ENCODE peak calls at places on chromosomes 7 and 10, in eight cellular contexts. B is left lung, N is DND-41, O is heart right ventricle, C is left ventricle myocardium inferior, P is colonic mucosa, T is cardiac muscle cell, I is keratinocyte. V is an unnamed sample.
A peak's percentile ranks its signal among the peaks of the same experiment; 100 is the strongest.

GRCh38 chr10:79146611-79147130 is 77.9 kb downstream of the ZMIZ1 start:
- DNase-seq in B (peak; percentile 89), N (peak; percentile 64), O (peak; percentile 73), C (peak; percentile 75), P (peak; percentile 66), T (no peak), I (no peak), V (no peak)

GRCh38 chr7:100583132-100584045 is 2.5 kb downstream of the LRCH4 start:
- DNase-seq in B (peak; percentile 88), N (peak; percentile 89), O (peak; percentile 53), C (peak; percentile 68), P (peak; percentile 68), T (peak; percentile 61), I (no peak), V (no peak)

GRCh38 chr10:67520924-67521520 is 175.0 kb downstream of the CTNNA3 start:
- DNase-seq in B (no peak), N (peak; percentile 36), O (no peak), C (no peak), P (peak; percentile 29), T (peak; percentile 67), I (no peak), V (peak; percentile 40)

GRCh38 chr10:132833421-132834111 is 47.6 kb upstream of the NKX6-2 start:
- DNase-seq in B (no peak), N (no peak), O (no peak), C (no peak), P (no peak), T (no peak), I (no peak), V (no peak)

GRCh38 chr10:58967551-58968418 is 208.7 kb upstream of the PHYHIPL start:
- DNase-seq in B (peak; percentile 34), N (no peak), O (peak; percentile 30), C (peak; percentile 18), P (no peak), T (peak; percentile 80), I (no peak), V (no peak)

GRCh38 chr10:88271736-88272135 is 311.4 kb downstream of the RNLS start:
- DNase-seq in B (no peak), N (peak; percentile 64), O (no peak), C (no peak), P (no peak), T (no peak), I (no peak), V (no peak)

GRCh38 chr7:96306385-96307125 is 15.3 kb downstream of the SLC25A13 start:
- DNase-seq in B (no peak), N (no peak), O (no peak), C (no peak), P (no peak), T (no peak), I (no peak), V (no peak)

GRCh38 chr10:114401195-114401741 is 3.0 kb downstream of the AFAP1L2 start:
- DNase-seq in B (peak; percentile 40), N (no peak), O (peak; percentile 55), C (peak; percentile 79), P (peak; percentile 59), T (no peak), I (no peak), V (peak; percentile 19)

GRCh38 chr7:84697506-84697905 is 489.4 kb downstream of the SEMA3D start:
- DNase-seq in B (no peak), N (no peak), O (no peak), C (no peak), P (no peak), T (no peak), I (no peak), V (peak; percentile 84)

GRCh38 chr10:110500515-110500905 is 2.8 kb downstream of the DUSP5 start:
- DNase-seq in B (no peak), N (no peak), O (no peak), C (no peak), P (no peak), T (peak; percentile 86), I (no peak), V (no peak)

GRCh38 chr10:110502072-110502845 is 4.6 kb downstream of the DUSP5 start:
- DNase-seq in B (no peak), N (no peak), O (no peak), C (no peak), P (no peak), T (no peak), I (no peak), V (no peak)

GRCh38 chr10:110499796-110500514 is 2.2 kb downstream of the DUSP5 start:
- DNase-seq in B (no peak), N (no peak), O (no peak), C (no peak), P (no peak), T (peak; percentile 54), I (no peak), V (no peak)

GRCh38 chr10:110502851-110503301 is 5.2 kb downstream of the DUSP5 start:
- DNase-seq in B (peak; percentile 62), N (no peak), O (no peak), C (peak; percentile 40), P (peak; percentile 60), T (no peak), I (no peak), V (peak; percentile 88)

DNA sequence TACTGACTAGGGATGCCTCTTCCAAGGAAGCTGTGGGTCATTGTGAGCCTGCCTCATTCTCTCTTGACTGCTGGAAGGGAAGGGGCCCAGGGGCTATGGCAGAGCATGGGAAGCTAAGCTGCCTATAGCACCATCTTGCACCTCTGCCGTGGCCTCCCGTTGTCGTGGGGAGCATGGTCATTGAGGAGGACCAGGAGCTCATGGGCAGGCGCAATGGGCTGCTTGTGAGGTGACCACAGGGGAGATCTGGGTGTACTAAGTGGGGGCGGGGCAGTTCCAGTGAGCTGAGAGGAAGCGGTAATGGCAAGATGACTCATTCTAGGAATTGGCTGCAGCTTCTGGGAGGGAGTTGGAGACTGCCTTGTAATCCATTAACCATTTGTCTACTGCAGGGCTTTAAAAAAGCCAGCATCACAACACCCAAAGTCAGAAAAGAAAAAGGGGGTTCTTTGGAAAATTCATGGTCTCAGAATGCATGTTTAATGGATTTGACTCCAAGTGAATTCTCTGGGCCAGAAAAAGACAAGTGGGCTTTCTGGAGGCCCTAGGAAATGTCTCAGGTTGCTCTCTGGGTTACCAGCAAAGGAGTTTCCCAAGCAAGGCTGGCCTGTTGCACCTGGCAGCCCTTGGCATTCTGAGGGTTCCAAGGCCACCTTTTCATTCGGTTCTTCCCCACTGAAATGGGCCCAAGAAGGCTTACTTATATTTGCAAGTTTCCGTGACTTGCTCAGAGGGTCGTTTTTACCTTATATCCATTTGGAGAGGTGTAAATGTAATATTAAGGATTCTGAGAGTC is 3.6 kb downstream of the DUSP5 start:
- DNase-seq in B (peak; percentile 92), N (peak; percentile 49), O (peak; percentile 85), C (peak; percentile 91), P (peak; percentile 90), T (peak; percentile 81), I (no peak), V (peak; percentile 91)
- H3K4me3 ChIP-seq in B (no peak overlapping the region), N (no peak overlapping the region), O (peak overlapping the region; percentile 90), C (peak overlapping the region; percentile 88), P (no peak overlapping the region), T (peak overlapping the region; percentile 18), I (peak overlapping the region; percentile 98), V (no peak overlapping the region)

DNA sequence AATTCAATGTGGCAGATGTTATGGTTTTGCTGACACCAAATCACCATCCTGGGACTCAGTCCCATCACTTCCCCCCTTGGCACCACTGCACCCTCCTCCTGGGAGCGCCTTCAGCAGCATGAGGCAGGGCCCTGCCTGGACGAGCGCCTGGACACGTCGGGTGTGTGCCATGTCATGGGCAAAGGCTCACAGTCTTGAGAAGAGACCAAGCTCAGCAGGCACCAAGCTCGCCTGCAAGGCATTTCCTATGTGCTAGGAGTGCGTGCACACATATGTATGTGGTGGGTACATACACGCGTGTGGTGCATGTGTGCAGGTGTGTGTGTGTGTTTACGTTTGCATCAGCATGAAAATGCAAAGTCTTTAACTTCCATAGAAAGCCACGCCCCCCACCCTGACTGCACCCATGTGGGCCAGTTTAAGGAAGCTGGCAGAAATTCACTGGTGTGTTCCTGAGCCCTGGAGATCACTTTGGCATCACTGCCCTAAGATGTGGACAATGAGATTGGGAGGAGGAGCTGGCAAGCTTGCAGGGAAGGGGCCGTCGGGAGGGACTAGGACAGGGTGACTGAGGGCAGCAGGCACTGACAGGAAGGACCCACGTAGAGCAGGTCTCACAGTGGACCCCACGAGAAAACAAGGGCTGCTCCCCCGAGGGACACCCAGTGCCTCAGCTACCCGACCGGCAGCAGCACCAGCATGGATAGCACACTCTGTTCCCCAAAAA is 169.9 kb upstream of the PPP2R2D start:
- DNase-seq in B (no peak), N (no peak), O (no peak), C (no peak), P (peak; percentile 9), T (no peak), I (no peak), V (no peak)
- TF ChIP-seq CTCF in B (no peak), N (no peak), O (no peak), C (no peak), P (no peak), T (no peak), I (no peak), V (no peak)

GRCh38 chr7:30162622-30163124 is 27.9 kb downstream of the MTURN start:
- DNase-seq in B (no peak), N (no peak), O (no peak), C (no peak), P (no peak), T (no peak), I (no peak), V (no peak)

GRCh38 chr7:30165590-30165989 is 30.8 kb downstream of the MTURN start:
- DNase-seq in B (no peak), N (no peak), O (no peak), C (no peak), P (no peak), T (no peak), I (no peak), V (no peak)

GRCh38 chr7:30164567-30164966 is 29.8 kb downstream of the MTURN start:
- DNase-seq in B (no peak), N (no peak), O (no peak), C (no peak), P (no peak), T (peak; percentile 69), I (no peak), V (peak; percentile 58)

GRCh38 chr7:30162133-30162532 is 27.3 kb downstream of the MTURN start:
- DNase-seq in B (no peak), N (no peak), O (no peak), C (no peak), P (no peak), T (no peak), I (no peak), V (no peak)

DNA sequence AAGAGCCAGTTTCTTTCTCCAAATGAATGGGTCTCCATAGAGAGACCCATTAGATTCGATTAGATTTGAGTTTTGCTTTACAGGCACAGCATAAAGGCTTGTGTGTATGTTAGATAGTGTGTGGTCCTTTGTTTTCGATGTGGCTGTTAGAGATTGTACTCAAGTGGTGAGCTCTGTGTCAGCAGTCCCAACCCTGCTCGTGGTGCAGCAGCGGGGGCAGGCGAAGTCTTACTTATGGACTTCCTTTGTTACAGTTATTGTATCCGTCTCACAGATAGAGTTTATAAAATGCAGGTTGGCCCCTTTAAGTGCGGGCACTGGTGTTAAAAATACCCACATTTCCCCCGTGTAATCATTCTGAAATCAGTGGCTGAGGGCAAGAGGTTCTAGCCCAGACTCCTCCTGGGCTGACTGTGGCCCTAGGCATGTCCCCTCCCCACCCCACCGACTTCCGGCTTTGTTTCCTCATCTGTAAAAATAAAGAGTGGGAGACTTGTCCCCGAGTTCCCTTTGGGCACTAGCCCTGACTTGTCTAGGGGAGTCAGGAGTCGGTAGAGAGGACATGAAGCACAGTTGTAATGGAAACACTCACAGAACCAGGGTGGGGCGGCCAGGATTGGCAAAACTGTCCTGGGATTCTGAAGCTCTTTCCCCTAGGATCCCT is 28.6 kb downstream of the MTURN start:
- DNase-seq in B (no peak), N (no peak), O (no peak), C (no peak), P (no peak), T (peak; percentile 39), I (no peak), V (no peak)
- H3K4me3 ChIP-seq in B (no peak overlapping the region), N (no peak overlapping the region), O (peak overlapping the region; percentile 12), C (no peak overlapping the region), P (no peak overlapping the region), T (no peak overlapping the region), I (peak overlapping the region; percentile 29), V (no peak overlapping the region)

GRCh38 chr7:91046322-91047088 is 217.7 kb upstream of the FZD1 start:
- DNase-seq in B (no peak), N (no peak), O (no peak), C (no peak), P (no peak), T (no peak), I (no peak), V (no peak)
- TF ChIP-seq CTCF in B (no peak), N (peak; percentile 34), O (peak; percentile 20), C (peak; percentile 43), P (no peak), T (peak; percentile 40), I (no peak), V (no peak)